ENCODE peak calls at places on chromosomes 11 and 22, in four cellular contexts. E, V, H and Q are unnamed samples.
A peak's percentile ranks its signal among the peaks of the same experiment; 100 is the strongest.

GRCh38 chr11:46335858-46336600 is 11.2 kb upstream of the DGKZ start:
- DNase-seq in E (no peak), V (no peak), H (no peak), Q (no peak)

GRCh38 chr11:16295592-16295991 is 60.8 kb downstream of the SOX6 start:
- DNase-seq in E (no peak), V (no peak), H (no peak), Q (no peak)

GRCh38 chr11:10414659-10415058 is 40.4 kb upstream of the AMPD3 start:
- DNase-seq in E (no peak), V (no peak), H (peak; percentile 46), Q (peak; percentile 80)

GRCh38 chr11:117084992-117085391 is 13.2 kb downstream of the SIK3 start:
- DNase-seq in E (no peak), V (no peak), H (peak; percentile 34), Q (no peak)

GRCh38 chr11:111064118-111064517 is 181.4 kb upstream of the POU2AF2 start:
- DNase-seq in E (no peak), V (no peak), H (peak; percentile 84), Q (peak; percentile 82)

GRCh38 chr11:134418119-134418840 is 6.2 kb upstream of the B3GAT1 start:
- DNase-seq in E (no peak), V (no peak), H (peak; percentile 23), Q (peak; percentile 11)

GRCh38 chr11:15471028-15471708 is 356.4 kb downstream of the INSC start:
- DNase-seq in E (no peak), V (no peak), H (no peak), Q (no peak)

GRCh38 chr11:129992161-129992944 is 10.3 kb downstream of the PRDM10 start:
- DNase-seq in E (peak; percentile 58), V (peak; percentile 61), H (peak; percentile 55), Q (peak; percentile 18)

GRCh38 chr22:36022162-36022561 is 6.5 kb downstream of the RBFOX2 start:
- DNase-seq in E (no peak), V (no peak), H (peak; percentile 80), Q (peak; percentile 59)

GRCh38 chr22:29277927-29278326 is 9.9 kb downstream of the EWSR1 start:
- DNase-seq in E (no peak), V (no peak), H (no peak), Q (no peak)

GRCh38 chr11:12137938-12138731 is 27.7 kb downstream of the MICAL2 start:
- DNase-seq in E (no peak), V (no peak), H (peak; percentile 86), Q (peak; percentile 99)

GRCh38 chr11:36744375-36745168 is 146.5 kb upstream of the RAG2 start:
- DNase-seq in E (peak; percentile 46), V (peak; percentile 70), H (peak; percentile 80), Q (peak; percentile 71)

GRCh38 chr11:96105197-96105895 is 181.4 kb upstream of the MTMR2 start:
- DNase-seq in E (no peak), V (no peak), H (peak; percentile 51), Q (peak; percentile 52)

DNA sequence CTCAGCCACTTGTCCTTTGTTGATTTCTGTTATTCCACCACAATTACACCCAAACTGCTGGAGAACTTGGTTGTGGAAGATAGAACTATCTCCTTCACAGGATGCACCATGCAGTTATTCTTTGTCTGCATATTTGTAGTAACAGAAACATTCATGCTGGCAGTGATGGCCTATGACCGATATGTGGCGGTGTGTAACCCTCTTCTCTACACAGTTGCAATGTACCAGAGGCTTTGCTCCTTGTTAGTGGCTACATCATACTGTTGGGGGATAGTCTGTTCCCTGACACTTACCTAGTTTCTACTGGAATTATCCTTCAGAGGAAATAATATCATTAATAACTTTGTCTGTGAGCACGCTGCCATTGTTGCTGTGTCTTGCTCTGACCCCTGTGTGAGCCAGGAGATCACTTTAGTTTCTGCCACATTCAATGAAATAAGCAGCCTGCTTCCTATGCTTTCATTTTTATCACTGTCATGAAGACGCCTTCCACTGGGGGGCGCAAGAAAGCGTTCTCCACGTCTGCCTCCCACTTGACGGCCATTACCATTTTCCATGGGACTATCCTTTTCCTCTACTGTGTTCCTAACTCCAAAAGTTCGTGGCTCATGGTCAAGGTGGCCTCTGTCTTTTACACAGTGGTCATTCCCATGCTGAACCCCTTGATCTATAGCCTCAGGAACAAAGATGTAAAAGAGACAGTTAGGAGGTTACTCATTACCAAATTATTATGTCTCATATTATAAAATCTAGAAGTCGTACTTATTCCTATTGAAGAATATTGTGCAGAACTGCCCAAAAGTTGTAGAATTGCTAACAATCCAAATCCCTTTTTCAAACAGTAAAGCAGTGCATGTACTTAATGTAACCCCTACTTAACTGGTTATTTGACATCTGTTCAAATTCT is 53.2 kb downstream of the OR4C6 start:
- DNase-seq in E (no peak), V (peak; percentile 16), H (no peak), Q (no peak)
- TF ChIP-seq CTCF in E (no peak), V (no peak), H (peak; percentile 12), Q (no peak)

GRCh38 chr22:22789233-22789921 is 98.2 kb upstream of the IGLL5 start:
- DNase-seq in E (no peak), V (no peak), H (no peak), Q (no peak)

GRCh38 chr22:22787151-22787550 is 100.5 kb upstream of the IGLL5 start:
- DNase-seq in E (no peak), V (no peak), H (no peak), Q (no peak)

GRCh38 chr22:22789922-22790845 is 97.4 kb upstream of the IGLL5 start:
- DNase-seq in E (no peak), V (no peak), H (no peak), Q (no peak)

GRCh38 chr22:22787805-22788459 is 99.7 kb upstream of the IGLL5 start:
- DNase-seq in E (peak; percentile 69), V (peak; percentile 78), H (peak; percentile 72), Q (peak; percentile 71)

DNA sequence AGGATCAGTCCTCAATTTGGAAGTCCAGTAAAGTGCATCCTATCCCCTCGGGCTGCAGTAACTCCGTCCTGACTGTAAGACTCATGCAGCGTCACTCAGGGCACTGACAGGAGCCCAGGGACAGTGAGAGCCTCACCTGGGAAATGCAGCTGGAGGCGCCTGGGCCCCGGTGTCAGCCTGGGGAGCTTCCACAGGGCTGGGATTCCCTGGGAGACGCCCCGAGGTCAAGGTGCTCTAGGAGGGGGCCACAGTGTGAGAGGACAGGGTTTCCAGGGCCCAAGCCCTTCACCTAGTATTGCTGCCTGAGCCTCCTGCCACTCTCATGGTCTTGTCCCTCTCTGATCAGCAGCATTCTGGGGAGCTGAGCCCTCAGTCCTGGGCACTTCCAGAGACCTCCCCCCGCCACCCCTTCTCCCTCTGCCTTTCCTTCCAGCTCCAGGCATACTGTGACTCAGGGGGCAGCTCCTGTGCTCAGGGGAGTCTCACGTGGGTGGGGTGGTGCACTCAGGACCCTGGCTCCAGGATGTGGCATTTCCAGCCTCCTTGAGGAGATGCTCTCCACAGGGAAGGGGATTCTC is 99.1 kb upstream of the IGLL5 start:
- DNase-seq in E (no peak), V (no peak), H (no peak), Q (no peak)
- TF ChIP-seq CTCF in E (peak; percentile 35), V (no peak), H (no peak), Q (no peak)

GRCh38 chr11:113806403-113806802 is 26.8 kb downstream of the CLDN25 start:
- DNase-seq in E (peak; percentile 51), V (peak; percentile 34), H (peak; percentile 53), Q (peak; percentile 43)
- TF ChIP-seq CTCF in E (peak; percentile 58), V (peak; percentile 42), H (peak; percentile 75), Q (peak; percentile 61)

DNA sequence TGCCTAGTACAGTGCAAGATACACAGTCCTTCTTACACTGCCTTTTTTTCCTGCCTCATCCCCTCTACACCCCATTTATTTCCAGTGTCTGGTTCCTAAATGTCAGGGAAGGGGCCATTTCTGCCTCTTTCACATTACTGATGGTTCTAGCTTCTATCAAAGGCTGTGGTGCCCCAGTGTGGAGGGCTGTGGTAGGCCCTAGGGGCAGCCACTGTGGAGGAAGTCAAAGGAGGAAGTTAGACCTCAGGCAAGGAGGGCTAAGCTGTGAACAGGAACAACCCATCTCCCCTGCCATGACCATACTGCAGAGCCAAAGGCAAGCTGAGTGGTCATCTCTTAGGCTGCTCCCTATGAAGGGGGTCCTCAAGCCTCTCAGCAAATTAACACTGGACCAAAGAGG is 81.9 kb upstream of the CRTAM start:
- DNase-seq in E (peak; percentile 86), V (no peak), H (no peak), Q (no peak)
- TF ChIP-seq CTCF in E (peak; percentile 78), V (no peak), H (peak; percentile 42), Q (peak; percentile 7)

DNA sequence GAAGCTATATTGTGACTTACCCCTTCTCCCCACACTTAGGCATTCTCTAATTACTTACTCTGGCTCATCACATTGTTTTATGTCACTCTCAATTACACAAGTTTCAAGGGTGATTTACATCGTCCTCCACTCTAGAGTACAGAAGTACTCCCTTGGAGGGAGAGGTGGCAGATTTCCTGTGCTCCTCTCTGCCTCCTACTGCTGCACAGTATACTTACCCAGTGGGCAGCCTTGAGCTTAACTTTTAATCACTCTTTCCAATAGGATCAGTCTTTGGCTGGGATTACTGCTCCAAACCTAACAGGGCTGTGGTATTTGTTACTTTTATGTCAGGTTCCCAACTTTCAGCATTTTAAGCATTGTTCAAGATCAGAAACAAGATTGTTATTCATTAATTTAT is 211.5 kb downstream of the AASDHPPT start:
- DNase-seq in E (no peak), V (no peak), H (no peak), Q (no peak)
- TF ChIP-seq CTCF in E (no peak), V (no peak), H (peak; percentile 24), Q (no peak)

DNA sequence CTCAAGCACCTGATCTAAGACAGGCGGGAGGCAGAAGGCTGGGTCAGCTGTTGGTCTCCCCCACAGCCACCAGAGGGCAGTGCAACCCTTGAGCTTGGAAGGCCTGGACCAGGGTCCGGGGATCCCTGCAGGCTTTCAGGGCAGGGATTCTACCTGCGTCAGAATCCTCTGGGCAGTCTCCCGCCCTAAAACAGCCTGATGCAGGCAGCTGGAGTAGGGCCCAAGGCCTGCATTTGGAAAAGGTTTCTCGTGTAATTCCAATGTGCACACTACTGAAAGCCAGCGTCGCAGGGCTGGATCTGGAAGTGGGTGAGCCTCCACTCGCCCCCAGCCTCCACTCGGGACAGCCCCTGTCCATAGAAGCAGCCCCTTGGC is 31.8 kb downstream of the BID start:
- DNase-seq in E (peak; percentile 64), V (peak; percentile 84), H (peak; percentile 76), Q (peak; percentile 71)
- TF ChIP-seq CTCF in E (peak; percentile 75), V (peak; percentile 90), H (peak; percentile 86), Q (peak; percentile 85)